ENCODE peak calls at places on chromosomes 16 and 17, in six cellular contexts. P is neural progenitor cell, A is MM.1S, T is GM23338, W is GM23248, M is HCT116. G is an unnamed sample.

GRCh38 chr17:42097691-42098661 is at the start of gene ZNF385C:
- DNase-seq in W (no peak), P (peak), M (no peak), A (no peak), T (peak), G (no peak)

GRCh38 chr17:67528751-67529436 is 151.8 kb downstream of the PITPNC1 start:
- DNase-seq in W (peak), P (peak), A (no peak), T (peak), M (peak), G (peak)

GRCh38 chr16:10514369-10515055 is 65.9 kb downstream of the EMP2 start:
- DNase-seq in W (peak), P (peak), T (peak), A (peak), M (peak), G (peak)

GRCh38 chr17:60751884-60752283 is 74.2 kb downstream of the BCAS3 start:
- DNase-seq in W (no peak), A (no peak), M (no peak), P (no peak), T (no peak), G (no peak)

GRCh38 chr17:21194688-21195087 is 19.3 kb downstream of the TMEM11 start:
- DNase-seq in W (peak), T (no peak), P (no peak), M (no peak), A (no peak), G (no peak)

GRCh38 chr16:54374136-54374535 is 87.5 kb upstream of the IRX3 start:
- DNase-seq in A (no peak), T (no peak), M (no peak), W (peak), P (no peak), G (no peak)

GRCh38 chr16:67593701-67594100 is 31.4 kb downstream of the CTCF start:
- DNase-seq in W (no peak), P (no peak), T (no peak), M (no peak), A (no peak), G (no peak)

GRCh38 chr16:81292936-81293335 is 21.8 kb upstream of the GAN start:
- DNase-seq in A (no peak), T (no peak), M (no peak), W (peak), P (no peak), G (no peak)

GRCh38 chr17:7238418-7239090 is 703 bp downstream of the PHF23 start:
- DNase-seq in M (no peak), T (no peak), P (peak), W (peak), A (peak), G (no peak)

GRCh38 chr16:89352091-89352681 is 134.7 kb downstream of the ZNF778 start:
- DNase-seq in A (no peak), T (no peak), P (no peak), W (no peak), M (no peak), G (no peak)

GRCh38 chr17:50109785-50110184 is 14.6 kb downstream of the PDK2 start:
- DNase-seq in W (no peak), A (no peak), P (no peak), M (no peak), T (no peak), G (no peak)

GRCh38 chr17:50108556-50108955 is 13.4 kb downstream of the PDK2 start:
- DNase-seq in A (no peak), T (no peak), P (no peak), M (no peak), W (no peak), G (no peak)

GRCh38 chr17:50106393-50107131 is 11.4 kb downstream of the PDK2 start:
- DNase-seq in A (no peak), P (no peak), T (no peak), W (no peak), M (no peak), G (no peak)

GRCh38 chr17:50109207-50109606 is 14.1 kb downstream of the PDK2 start:
- DNase-seq in A (no peak), W (no peak), P (no peak), M (no peak), T (no peak), G (no peak)

DNA sequence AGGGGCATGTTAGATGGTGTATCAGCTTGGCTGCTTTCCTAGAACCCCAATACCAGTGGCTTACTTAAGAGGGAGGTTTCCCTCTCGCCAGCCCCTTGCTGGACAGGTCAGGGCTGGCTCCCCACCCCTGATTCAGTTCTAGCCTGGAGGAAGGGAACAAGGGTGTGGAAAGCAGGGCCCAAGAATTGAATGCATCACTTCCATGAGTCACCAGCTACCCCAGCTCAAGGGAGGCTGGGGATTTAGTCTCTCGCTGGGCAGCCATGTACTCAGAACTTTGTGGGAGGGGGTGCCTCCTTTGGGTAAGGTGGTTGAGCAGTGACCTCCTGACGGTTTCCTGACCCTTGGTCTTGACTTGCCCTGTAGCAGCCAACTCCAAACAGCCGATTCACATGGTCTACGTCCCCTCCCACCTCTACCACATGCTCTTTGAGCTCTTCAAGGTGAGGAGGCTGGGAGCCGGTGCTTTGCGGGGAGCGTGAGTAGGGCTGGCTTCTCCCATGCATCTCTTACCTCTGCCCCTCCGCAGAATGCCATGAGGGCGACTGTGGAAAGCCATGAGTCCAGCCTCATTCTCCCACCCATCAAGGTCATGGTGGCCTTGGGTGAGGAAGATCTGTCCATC is 12.8 kb downstream of the PDK2 start:
- DNase-seq in A (no peak), W (peak), P (no peak), T (no peak), M (no peak), G (peak)
- TF ChIP-seq EZH2phosphoT487 in A (no peak), W (no peak), P (no peak), T (no peak), M (no peak), G (no peak)

GRCh38 chr17:63117431-63117830 is 151.4 kb downstream of the TANC2 start:
- DNase-seq in A (no peak), M (no peak), W (no peak), P (no peak), T (no peak), G (no peak)

GRCh38 chr17:63120406-63120805 is 154.4 kb downstream of the TANC2 start:
- DNase-seq in M (no peak), P (no peak), T (no peak), A (no peak), W (peak), G (peak)

GRCh38 chr17:63116228-63116627 is 150.2 kb downstream of the TANC2 start:
- DNase-seq in T (peak), P (peak), W (no peak), M (no peak), A (no peak), G (peak)

GRCh38 chr17:63113167-63113566 is 147.1 kb downstream of the TANC2 start:
- DNase-seq in M (no peak), W (no peak), A (no peak), T (peak), P (peak), G (peak)

GRCh38 chr17:63116967-63117366 is 150.9 kb downstream of the TANC2 start:
- DNase-seq in W (peak), P (peak), M (no peak), A (no peak), T (peak), G (no peak)
- TF ChIP-seq EZH2 in W (no peak), P (no peak), M (no peak), A (no peak), T (no peak), G (no peak)

DNA sequence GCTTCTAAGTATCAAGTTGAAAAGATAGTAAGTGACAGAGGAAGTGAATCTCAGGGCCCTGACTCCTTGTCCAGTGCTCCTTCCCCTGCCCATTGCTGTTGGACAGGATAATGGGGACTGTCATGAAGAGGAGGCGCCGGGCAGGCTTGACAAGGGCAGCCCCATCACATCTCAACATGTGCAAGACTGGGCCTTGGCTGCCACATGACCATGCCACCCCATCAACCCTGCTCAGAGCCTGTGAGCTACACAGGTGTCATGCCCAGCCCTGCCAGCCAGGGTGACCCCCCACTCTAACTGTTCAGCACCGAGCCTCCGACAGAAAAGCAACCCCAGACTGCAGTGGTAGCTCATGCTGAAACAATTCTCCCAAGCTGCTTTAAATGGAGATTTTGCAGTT is 171.6 kb downstream of the C16orf78 start:
- DNase-seq in T (no peak), P (no peak), W (no peak), A (no peak), M (no peak), G (no peak)
- H3K27ac ChIP-seq in T (no peak), P (no peak), W (no peak), A (no peak), M (no peak), G (no peak)

DNA sequence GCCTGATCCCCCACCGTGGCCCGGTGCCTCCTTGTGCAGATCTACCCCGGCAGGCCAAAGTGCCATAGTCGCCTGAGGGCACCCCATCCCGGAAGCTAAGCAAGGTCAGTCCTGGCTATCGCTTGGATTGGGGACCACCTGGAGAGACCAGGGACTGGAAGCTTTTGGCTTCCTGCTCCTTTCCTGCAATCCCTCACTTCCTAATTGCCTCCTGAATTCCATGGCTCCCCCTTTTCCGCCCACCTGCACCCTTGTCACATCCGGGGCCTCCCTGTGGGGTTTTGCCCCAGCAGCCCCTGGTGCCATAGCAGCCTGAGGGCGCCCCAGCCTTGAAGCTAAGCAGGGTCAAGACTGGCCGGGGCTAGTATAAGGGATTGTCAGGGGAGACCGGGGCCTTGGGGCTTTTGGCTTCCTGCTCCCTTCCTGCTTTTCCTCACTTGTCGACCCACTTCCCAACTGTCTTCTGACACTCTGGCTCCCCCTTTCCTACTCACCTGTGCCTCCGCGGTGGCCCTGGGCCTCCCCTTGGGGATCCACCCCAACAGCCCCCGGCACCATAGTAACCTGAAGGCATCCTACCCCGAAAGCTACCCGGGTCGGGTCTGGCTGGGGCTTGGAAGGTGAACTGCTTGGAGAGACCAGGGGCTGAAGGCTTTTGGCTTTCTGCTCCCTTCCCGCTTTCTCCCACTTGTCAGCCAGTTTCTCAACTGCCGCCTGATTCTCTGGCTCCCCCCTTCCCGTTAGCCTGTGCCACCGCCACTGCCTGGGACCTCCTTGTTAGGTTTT is 2293.6 kb downstream of the TP53TG3F start:
- DNase-seq in T (no peak), W (no peak), M (no peak), A (no peak), P (no peak), G (no peak)
- TF ChIP-seq EZH2phosphoT487 in T (no peak), W (no peak), M (no peak), A (no peak), P (no peak), G (no peak)

DNA sequence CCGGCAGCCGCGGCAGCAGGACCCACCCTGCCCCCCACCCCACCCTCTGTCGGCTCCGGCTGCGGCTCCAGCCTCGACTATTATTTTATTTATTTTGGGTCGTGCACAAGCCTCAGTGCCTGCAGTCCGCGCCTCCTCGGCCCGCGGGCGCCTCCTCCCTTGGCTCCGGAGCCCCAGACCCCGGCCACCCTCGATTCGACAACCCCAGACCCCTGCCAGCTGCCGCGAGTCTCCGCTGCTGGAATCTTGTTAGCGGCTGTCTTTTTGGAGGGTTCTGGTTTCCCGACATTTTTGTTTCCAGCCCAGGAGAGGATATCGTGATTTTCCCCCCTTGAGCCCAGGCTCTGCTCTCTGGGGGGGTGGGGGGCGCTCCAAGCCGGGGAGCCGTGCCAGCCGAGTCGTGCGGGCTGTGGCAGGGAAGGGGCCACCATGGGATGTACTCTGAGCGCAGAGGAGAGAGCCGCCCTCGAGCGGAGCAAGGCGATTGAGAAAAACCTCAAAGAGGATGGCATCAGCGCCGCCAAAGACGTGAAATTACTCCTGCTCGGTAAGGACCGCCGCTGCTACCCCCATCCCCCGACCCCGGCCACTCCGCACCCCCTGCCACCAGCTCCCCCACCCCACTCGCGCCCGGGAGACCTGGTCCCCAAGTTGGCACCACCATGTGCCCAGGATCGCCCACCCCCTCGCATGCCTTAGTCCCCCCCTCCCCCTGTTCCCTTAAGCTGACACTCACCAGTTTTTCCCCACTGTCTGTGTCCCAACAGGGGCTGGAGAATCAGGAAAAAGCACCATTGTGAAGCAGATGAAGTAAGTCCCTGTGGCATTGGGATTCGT is 736 bp downstream of the GNAO1 start:
- DNase-seq in W (no peak), M (no peak), T (peak), A (no peak), P (peak), G (no peak)
- TF ChIP-seq EZH2 in W (peak), M (no peak), T (no peak), A (no peak), P (peak), G (peak)

DNA sequence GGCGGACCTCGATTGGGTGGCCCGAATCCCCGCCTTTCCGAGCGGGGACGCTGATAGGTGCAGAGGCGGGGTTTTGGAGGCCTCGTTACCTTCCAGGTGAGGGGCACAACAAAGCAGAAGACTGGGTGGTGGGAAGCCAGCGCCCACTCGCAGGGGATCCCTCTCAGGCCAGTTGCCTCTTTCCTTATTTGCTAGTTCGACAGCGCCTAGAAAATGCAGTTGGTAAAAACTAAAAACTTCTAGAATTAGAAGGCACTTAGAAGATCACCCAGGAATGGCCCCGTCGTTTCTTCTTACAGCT is 747 bp downstream of the KAT7 start:
- DNase-seq in W (no peak), M (no peak), T (no peak), P (no peak), A (no peak), G (no peak)
- H3K27ac ChIP-seq in W (no peak), M (no peak), T (no peak), P (no peak), A (no peak), G (no peak)

GRCh38 chr17:61837175-61838051 is 25.9 kb downstream of the BRIP1 start:
- DNase-seq in A (peak), M (peak), T (peak), W (peak), P (peak), G (peak)
- TF ChIP-seq EZH2phosphoT487 in A (no peak), M (no peak), T (no peak), W (no peak), P (no peak), G (no peak)

GRCh38 chr17:47816111-47816735 is 5.4 kb downstream of the OSBPL7 start:
- DNase-seq in A (no peak), P (no peak), T (no peak), M (no peak), W (no peak), G (no peak)
- TF ChIP-seq EZH2 in A (no peak), P (no peak), T (no peak), M (no peak), W (no peak), G (no peak)